ENCODE peak calls at places on chromosomes 13 and 19, in four cellular contexts. R is suprapubic skin, B is transverse colon, O is HCT116. L is an unnamed sample.

GRCh38 chr13:114151031-114151430 is 18.6 kb upstream of the RASA3 start:
- DNase-seq in R (no peak), B (no peak), O (no peak), L (no peak)

GRCh38 chr13:30832845-30833332 is 73.2 kb upstream of the MEDAG start:
- DNase-seq in R (no peak), B (peak), O (peak), L (peak)

GRCh38 chr13:26017196-26017921 is 34.5 kb downstream of the SHISA2 start:
- DNase-seq in R (no peak), B (no peak), O (no peak), L (no peak)

GRCh38 chr19:35437152-35437951 is 10.7 kb upstream of the FFAR2 start:
- DNase-seq in R (no peak), B (peak), O (no peak), L (no peak)

GRCh38 chr19:6103217-6103644 is 7.1 kb downstream of the RFX2 start:
- DNase-seq in R (no peak), B (peak), O (no peak), L (peak)

GRCh38 chr13:53151692-53152421 is 123.2 kb downstream of the OLFM4 start:
- DNase-seq in R (no peak), B (peak), O (peak), L (no peak)

GRCh38 chr13:52411629-52412028 is 5.7 kb upstream of the THSD1 start:
- DNase-seq in R (no peak), B (no peak), O (no peak), L (no peak)

GRCh38 chr13:75357576-75358295 is 124.2 kb downstream of the TBC1D4 start:
- DNase-seq in R (no peak), B (no peak), O (peak), L (no peak)

GRCh38 chr19:34018546-34018945 is 153.8 kb upstream of the LSM14A start:
- DNase-seq in R (no peak), B (no peak), O (no peak), L (no peak)

GRCh38 chr13:98233127-98233526 is 56.1 kb upstream of the RNF113B start:
- DNase-seq in R (no peak), B (no peak), O (no peak), L (no peak)

GRCh38 chr13:77896536-77896935 is 22.1 kb downstream of the EDNRB start:
- DNase-seq in R (no peak), B (no peak), O (no peak), L (no peak)

GRCh38 chr13:32917504-32917903 is 98.7 kb upstream of the KL start:
- DNase-seq in R (no peak), B (no peak), O (no peak), L (no peak)

GRCh38 chr19:3554254-3555083 is 2.9 kb downstream of the MFSD12 start:
- DNase-seq in R (no peak), B (no peak), O (no peak), L (no peak)

GRCh38 chr13:40589285-40590109 is 76.9 kb downstream of the FOXO1 start:
- DNase-seq in R (no peak), B (peak), O (no peak), L (no peak)

GRCh38 chr13:32911506-32911905 is 104.7 kb upstream of the KL start:
- DNase-seq in R (no peak), B (no peak), O (peak), L (no peak)

GRCh38 chr19:36638862-36639510 is 27.7 kb downstream of the ZNF461 start:
- DNase-seq in R (no peak), B (no peak), O (no peak), L (no peak)

GRCh38 chr19:6259312-6259861 is 20.4 kb downstream of the MLLT1 start:
- DNase-seq in R (no peak), B (no peak), O (no peak), L (no peak)

GRCh38 chr13:51444922-51445321 is 7.9 kb downstream of the INTS6 start:
- DNase-seq in R (no peak), B (no peak), O (peak), L (no peak)

GRCh38 chr19:45812297-45812696 is 2.8 kb downstream of the RSPH6A start:
- DNase-seq in R (no peak), B (no peak), O (no peak), L (no peak)

GRCh38 chr19:42121666-42122069 is 10.6 kb downstream of the POU2F2 start:
- DNase-seq in R (no peak), B (peak), O (no peak), L (no peak)

GRCh38 chr13:101949681-101950080 is 452.2 kb downstream of the FGF14 start:
- DNase-seq in R (no peak), B (no peak), O (no peak), L (no peak)

GRCh38 chr13:98364648-98365047 is 187.6 kb upstream of the RNF113B start:
- DNase-seq in R (no peak), B (no peak), O (no peak), L (no peak)

GRCh38 chr19:2507109-2507508 is 31.2 kb downstream of the GADD45B start:
- DNase-seq in R (no peak), B (peak), O (peak), L (peak)

GRCh38 chr19:9151367-9151766 is 11.2 kb downstream of the ZNF317 start:
- DNase-seq in R (no peak), B (no peak), O (no peak), L (no peak)

GRCh38 chr19:6196361-6196760 is 60.9 kb downstream of the ACSBG2 start:
- DNase-seq in R (no peak), B (no peak), O (no peak), L (no peak)

GRCh38 chr19:41774515-41774980 is 19.2 kb downstream of the CEACAM6 start:
- DNase-seq in R (no peak), B (peak), O (peak), L (no peak)

GRCh38 chr13:51303063-51303552 is 36.4 kb upstream of the SERPINE3 start:
- DNase-seq in R (no peak), B (no peak), O (no peak), L (no peak)

GRCh38 chr13:22050951-22051563 is 380.2 kb downstream of the FGF9 start:
- DNase-seq in R (no peak), B (no peak), O (no peak), L (no peak)

GRCh38 chr13:99953138-99953755 is 18.3 kb downstream of the ZIC5 start:
- DNase-seq in R (no peak), B (no peak), O (no peak), L (no peak)

GRCh38 chr19:662207-662961 is 630 bp downstream of the RNF126 start:
- DNase-seq in R (no peak), B (peak), O (no peak), L (no peak)
- TF ChIP-seq POLR2AphosphoS5 in R (no peak), B (peak), O (no peak), L (no peak)

GRCh38 chr19:39407394-39407643 is 672 bp downstream of the ZFP36 start:
- DNase-seq in R (no peak), B (no peak), O (no peak), L (no peak)

GRCh38 chr19:39406656-39407393 is at the start of gene ZFP36:
- DNase-seq in R (peak), B (peak), O (peak), L (peak)

GRCh38 chr19:39405261-39405912 is 1.3 kb upstream of the ZFP36 start:
- DNase-seq in R (no peak), B (no peak), O (no peak), L (no peak)

GRCh38 chr19:39407644-39408391 is 1.2 kb downstream of the ZFP36 start:
- DNase-seq in R (peak), B (peak), O (no peak), L (peak)

GRCh38 chr19:39405930-39406655 is 554 bp upstream of the ZFP36 start:
- DNase-seq in R (no peak), B (peak), O (no peak), L (no peak)
- TF ChIP-seq POLR2AphosphoS5 in R (peak), B (no peak), O (peak), L (no peak)

GRCh38 chr19:16702123-16702522 is 17.5 kb upstream of the NWD1 start:
- DNase-seq in R (peak), B (no peak), O (no peak), L (no peak)
- TF ChIP-seq POLR2AphosphoS5 in R (peak), B (no peak), O (no peak), L (peak)

GRCh38 chr19:50430888-50431342 is 1.8 kb upstream of the MYBPC2 start:
- DNase-seq in R (no peak), B (no peak), O (no peak), L (no peak)

GRCh38 chr19:50432221-50432626 is 468 bp upstream of the MYBPC2 start:
- DNase-seq in R (no peak), B (no peak), O (no peak), L (no peak)

GRCh38 chr19:50432658-50433057 is at the start of gene MYBPC2:
- DNase-seq in R (no peak), B (peak), O (no peak), L (no peak)

GRCh38 chr19:50433201-50434180 is 799 bp downstream of the MYBPC2 start:
- DNase-seq in R (no peak), B (no peak), O (no peak), L (no peak)

DNA sequence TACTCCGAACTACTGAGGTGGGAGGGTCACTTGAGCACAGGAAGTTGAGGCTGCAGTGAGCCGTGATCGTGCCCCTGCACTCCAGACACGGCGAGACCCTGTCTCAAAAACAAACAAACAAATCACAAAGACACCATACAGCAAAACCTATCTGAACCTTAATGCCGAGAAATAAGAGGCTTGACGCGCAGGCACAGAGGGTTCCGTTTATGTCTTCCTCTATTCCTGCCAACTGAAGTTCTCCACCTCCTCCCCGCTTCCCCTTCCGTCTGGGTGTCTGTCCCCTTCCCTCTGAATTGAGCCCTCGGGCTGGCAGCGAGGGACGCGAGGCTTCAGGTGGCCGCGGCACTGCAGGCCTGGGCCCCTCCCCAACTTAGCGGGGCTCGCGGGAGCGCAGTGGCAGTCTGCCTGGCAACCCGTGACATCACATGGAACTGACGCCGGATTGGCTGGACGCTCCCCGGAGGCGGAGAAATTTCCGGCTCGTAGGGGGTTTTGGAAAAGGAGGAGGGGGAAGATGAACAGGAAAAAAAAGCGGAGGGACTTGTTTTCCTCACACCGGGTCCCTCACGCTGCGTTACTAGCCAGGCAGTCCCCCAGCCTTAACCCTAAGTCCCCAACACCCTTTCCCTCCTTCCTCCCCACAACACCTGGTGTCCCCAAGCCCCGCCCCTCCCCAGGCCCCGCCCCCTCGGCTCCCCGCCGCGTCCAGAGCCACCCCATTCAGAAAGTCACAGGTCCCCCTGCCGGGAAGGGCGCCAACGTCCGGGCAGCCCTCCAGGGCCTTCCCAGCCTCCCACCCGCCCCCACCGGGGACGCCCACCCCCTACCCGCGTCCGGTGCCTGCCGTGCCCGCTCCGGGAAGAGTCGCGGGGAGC is 1.1 kb upstream of the MYBPC2 start:
- DNase-seq in R (peak), B (peak), O (peak), L (peak)
- TF ChIP-seq POLR2AphosphoS5 in R (no peak), B (peak), O (peak), L (peak)

GRCh38 chr13:44692173-44692713 is 116.1 kb upstream of the TSC22D1 start:
- DNase-seq in R (peak), B (no peak), O (peak), L (no peak)
- TF ChIP-seq POLR2AphosphoS5 in R (no peak), B (no peak), O (peak), L (no peak)

DNA sequence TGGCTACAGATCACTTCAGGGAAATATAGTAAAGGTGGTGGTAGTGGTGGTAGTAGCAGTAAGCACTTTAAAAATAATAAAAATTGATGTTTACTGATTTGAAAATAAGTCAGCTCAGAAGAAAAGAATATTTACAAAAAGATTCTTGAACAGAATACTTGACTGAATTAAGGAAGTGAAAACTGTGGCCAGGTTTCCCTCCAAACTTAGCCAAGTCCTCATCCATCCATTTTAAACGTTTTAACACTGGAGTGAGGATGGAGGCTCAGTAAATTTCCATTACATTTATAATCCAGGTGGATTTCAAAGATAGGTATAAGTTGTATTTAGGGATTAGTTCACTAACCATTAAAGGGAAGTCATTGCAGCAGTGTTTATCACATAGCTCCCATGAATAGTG is 221.5 kb downstream of the RGCC start:
- DNase-seq in R (no peak), B (no peak), O (no peak), L (no peak)
- TF ChIP-seq POLR2AphosphoS5 in R (no peak), B (no peak), O (no peak), L (no peak)

GRCh38 chr19:47723573-47723923 is 10.3 kb downstream of the EHD2 start:
- DNase-seq in R (no peak), B (peak), O (no peak), L (peak)

GRCh38 chr19:47714339-47714738 is 1.1 kb downstream of the EHD2 start:
- DNase-seq in R (no peak), B (no peak), O (no peak), L (no peak)

GRCh38 chr19:47716270-47716937 is 3.2 kb downstream of the EHD2 start:
- DNase-seq in R (no peak), B (no peak), O (no peak), L (no peak)

GRCh38 chr19:47720669-47721068 is 7.4 kb downstream of the EHD2 start:
- DNase-seq in R (no peak), B (no peak), O (no peak), L (no peak)

GRCh38 chr19:47719047-47719885 is 6.0 kb downstream of the EHD2 start:
- DNase-seq in R (peak), B (peak), O (no peak), L (peak)
- TF ChIP-seq POLR2AphosphoS5 in R (peak), B (peak), O (no peak), L (peak)

GRCh38 chr19:29667390-29667783 is 2.1 kb downstream of the PLEKHF1 start:
- DNase-seq in R (no peak), B (no peak), O (no peak), L (peak)

GRCh38 chr19:29664753-29665214 is 477 bp upstream of the PLEKHF1 start:
- DNase-seq in R (no peak), B (no peak), O (no peak), L (no peak)

GRCh38 chr19:29665215-29665825 is at the start of gene PLEKHF1:
- DNase-seq in R (peak), B (peak), O (peak), L (peak)

GRCh38 chr19:29666634-29667389 is 1.6 kb downstream of the PLEKHF1 start:
- DNase-seq in R (no peak), B (peak), O (no peak), L (peak)

GRCh38 chr19:29665826-29666633 is 769 bp downstream of the PLEKHF1 start:
- DNase-seq in R (no peak), B (peak), O (no peak), L (peak)
- TF ChIP-seq POLR2AphosphoS5 in R (no peak), B (peak), O (no peak), L (no peak)

DNA sequence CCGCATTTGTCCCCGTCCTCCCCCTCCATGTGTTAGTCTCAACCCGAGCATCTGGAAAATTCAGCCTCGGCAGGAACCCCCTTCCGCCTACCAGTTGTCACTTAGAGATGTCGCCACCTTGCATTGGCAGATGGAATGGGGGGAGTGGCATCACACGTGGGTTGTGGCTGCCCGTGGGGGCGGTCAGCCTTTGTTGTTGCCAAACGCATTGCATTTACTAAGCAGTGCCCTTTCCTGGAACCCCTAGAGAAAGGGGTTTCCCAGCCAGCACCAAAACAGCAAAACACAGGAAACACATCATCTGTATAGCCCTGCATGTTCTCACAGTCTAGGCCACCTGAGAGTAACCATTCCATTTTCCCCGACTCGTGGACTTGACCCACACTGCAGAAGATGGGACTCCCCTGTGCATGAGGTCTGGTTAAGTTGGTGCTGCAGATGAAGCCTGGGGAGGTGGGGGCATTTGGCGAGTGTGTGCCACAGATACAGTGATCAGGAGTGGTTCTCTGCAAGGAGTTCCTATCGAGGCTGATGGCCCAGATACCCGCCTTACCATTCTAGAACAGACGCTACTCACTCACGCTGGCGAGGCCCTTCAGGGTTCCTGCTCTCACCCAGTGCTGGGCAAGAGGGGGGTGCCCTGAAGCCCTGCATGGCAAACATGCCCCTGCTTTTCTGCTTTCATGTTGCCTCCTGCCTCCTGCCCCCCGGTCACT is 38.3 kb downstream of the TMED1 start:
- DNase-seq in R (no peak), B (no peak), O (no peak), L (no peak)
- TF ChIP-seq POLR2AphosphoS5 in R (no peak), B (peak), O (no peak), L (no peak)